ENCODE peak calls at places on chromosomes 16 and 17, in eight cellular contexts. E, C, J, I, X, D, P and Q are unnamed samples.

GRCh38 chr16:29148867-29149272 is 164.0 kb downstream of the LAT start:
- DNase-seq in E (peak; percentile 76), C (no peak), J (no peak), I (no peak), X (no peak), D (no peak), P (no peak), Q (peak; percentile 83)

GRCh38 chr17:19546289-19547065 is 12.8 kb downstream of the SLC47A1 start:
- DNase-seq in E (no peak), C (peak; percentile 81), J (no peak), I (no peak), X (peak; percentile 36), D (no peak), P (no peak), Q (no peak)

GRCh38 chr16:53183442-53183841 is 128.7 kb downstream of the CHD9 start:
- DNase-seq in E (no peak), C (no peak), J (no peak), I (no peak), X (no peak), D (no peak), P (no peak), Q (no peak)

GRCh38 chr17:3976675-3977171 is 12.5 kb upstream of the ATP2A3 start:
- DNase-seq in E (no peak), C (peak; percentile 82), J (no peak), I (no peak), X (no peak), D (peak; percentile 38), P (no peak), Q (peak; percentile 96)

GRCh38 chr17:80992077-80992947 is 671 bp downstream of the CHMP6 start:
- DNase-seq in E (no peak), C (peak; percentile 81), J (no peak), I (no peak), X (no peak), D (no peak), P (peak; percentile 32), Q (peak; percentile 80)

GRCh38 chr16:54178491-54178976 is 108.1 kb downstream of the IRX3 start:
- DNase-seq in E (no peak), C (no peak), J (no peak), I (no peak), X (peak; percentile 30), D (no peak), P (no peak), Q (no peak)

GRCh38 chr17:9472541-9472940 is 103.1 kb downstream of the STX8 start:
- DNase-seq in E (no peak), C (no peak), J (no peak), I (no peak), X (no peak), D (no peak), P (peak; percentile 68), Q (no peak)

GRCh38 chr16:17497648-17498047 is 26.9 kb upstream of the XYLT1 start:
- DNase-seq in E (no peak), C (no peak), J (peak; percentile 62), I (no peak), X (no peak), D (no peak), P (peak; percentile 53), Q (no peak)

GRCh38 chr16:78122774-78123315 is 23.4 kb downstream of the WWOX start:
- DNase-seq in E (no peak), C (no peak), J (peak; percentile 60), I (peak; percentile 66), X (peak; percentile 76), D (peak; percentile 28), P (peak; percentile 65), Q (no peak)

GRCh38 chr16:22358000-22358399 is 16.4 kb downstream of the CDR2 start:
- DNase-seq in E (no peak), C (no peak), J (no peak), I (no peak), X (no peak), D (no peak), P (no peak), Q (no peak)